ENCODE peak calls at places on chromosomes 13 and 19, in eight cellular contexts. B is K562, R is ovary, P is suprapubic skin, G is HepG2, S is transverse colon, I is A549, U is esophagus muscularis mucosa. A is an unnamed sample. For H3K4me1, the result is how much of the 10 kb centered on the place peaks cover.

GRCh38 chr13:32902898-32903297 is 113.3 kb upstream of the KL start:
- DNase-seq in G (no peak), P (peak), I (no peak), B (peak), R (peak), U (no peak), S (peak), A (peak)

GRCh38 chr19:6971366-6971765 is 49.9 kb downstream of the MBD3L2B start:
- DNase-seq in R (no peak), I (no peak), U (no peak), S (no peak), B (no peak), G (no peak), P (no peak), A (no peak)

GRCh38 chr13:20721454-20722357 is 18.2 kb downstream of the IL17D start:
- DNase-seq in B (peak), U (no peak), G (no peak), P (peak), I (no peak), S (peak), R (peak), A (peak)

GRCh38 chr13:46062190-46062589 is 9.6 kb upstream of the ZC3H13 start:
- DNase-seq in P (no peak), U (no peak), S (no peak), G (no peak), I (peak), R (no peak), B (no peak), A (no peak)

GRCh38 chr13:47036291-47037008 is 139.6 kb upstream of the HTR2A start:
- DNase-seq in P (no peak), R (no peak), S (no peak), G (no peak), B (no peak), U (no peak), I (no peak), A (no peak)

GRCh38 chr13:30409911-30410704 is 12.2 kb upstream of the UBE2L5 start:
- DNase-seq in S (no peak), G (no peak), R (peak), I (peak), B (peak), U (no peak), P (no peak), A (no peak)

GRCh38 chr13:75399168-75399878 is 82.6 kb downstream of the TBC1D4 start:
- DNase-seq in B (no peak), P (no peak), G (no peak), R (no peak), U (no peak), S (no peak), I (no peak), A (no peak)

GRCh38 chr13:49021953-49022352 is 46.2 kb downstream of the FNDC3A start:
- DNase-seq in S (no peak), P (no peak), I (no peak), G (no peak), U (no peak), R (no peak), B (no peak), A (no peak)

GRCh38 chr13:45807520-45808099 is 43.9 kb downstream of the SIAH3 start:
- DNase-seq in S (no peak), I (peak), B (peak), R (no peak), U (no peak), P (no peak), G (peak), A (no peak)

GRCh38 chr13:33728271-33729037 is 89.5 kb upstream of the RFC3 start:
- DNase-seq in P (no peak), R (no peak), S (peak), I (peak), G (no peak), U (no peak), B (no peak), A (peak)

GRCh38 chr13:97369269-97369893 is 64.6 kb upstream of the RAP2A start:
- DNase-seq in P (no peak), R (no peak), G (no peak), B (no peak), U (no peak), I (no peak), S (no peak), A (no peak)

GRCh38 chr19:45130888-45131615 is 29.7 kb downstream of the NKPD1 start:
- DNase-seq in G (peak), I (peak), B (no peak), S (no peak), R (no peak), U (no peak), P (no peak), A (no peak)

GRCh38 chr19:47124937-47125668 is 5.5 kb upstream of the SAE1 start:
- DNase-seq in R (no peak), S (no peak), P (no peak), U (no peak), B (peak), G (peak), I (peak), A (no peak)

GRCh38 chr19:7832009-7832408 is 2.0 kb downstream of the EVI5L start:
- DNase-seq in R (no peak), G (no peak), I (no peak), P (no peak), U (no peak), B (no peak), S (no peak), A (no peak)

GRCh38 chr13:38265135-38265497 is 84.5 kb upstream of the UFM1 start:
- DNase-seq in G (no peak), S (no peak), P (peak), B (no peak), R (no peak), I (no peak), U (no peak), A (no peak)

GRCh38 chr19:22784051-22784450 is at the start of gene ZNF99:
- DNase-seq in U (no peak), S (no peak), B (no peak), G (no peak), P (peak), I (no peak), R (peak), A (peak)

GRCh38 chr19:10230155-10230903 is 802 bp downstream of the S1PR2 start:
- DNase-seq in U (no peak), B (no peak), R (peak), P (peak), G (no peak), I (no peak), S (peak), A (peak)

GRCh38 chr13:106917024-106917491 is 349.1 kb upstream of the ARGLU1 start:
- DNase-seq in G (no peak), R (no peak), I (no peak), S (no peak), P (no peak), U (no peak), B (no peak), A (no peak)

GRCh38 chr13:82654851-82655517 is 1227.3 kb downstream of the SLITRK1 start:
- DNase-seq in R (no peak), U (no peak), I (no peak), S (peak), B (no peak), G (no peak), P (peak), A (peak)

GRCh38 chr13:41196620-41197019 is 2.3 kb upstream of the KBTBD7 start:
- DNase-seq in P (no peak), G (peak), U (no peak), R (no peak), S (no peak), B (peak), I (no peak), A (no peak)

GRCh38 chr19:34838753-34839431 is 65.9 kb upstream of the ZNF599 start:
- DNase-seq in B (no peak), P (no peak), R (no peak), U (no peak), S (peak), I (peak), G (peak), A (no peak)

GRCh38 chr19:16876904-16877361 is 11.9 kb upstream of the F2RL3 start:
- DNase-seq in P (no peak), I (no peak), R (no peak), S (peak), U (no peak), G (no peak), B (no peak), A (no peak)

GRCh38 chr13:27339299-27339698 is 68.7 kb downstream of the RASL11A start:
- DNase-seq in U (no peak), B (peak), R (no peak), G (peak), S (peak), I (peak), P (no peak), A (peak)

GRCh38 chr19:54190942-54191670 is at the start of gene TSEN34:
- DNase-seq in S (peak), R (peak), P (no peak), U (no peak), I (no peak), B (peak), G (peak), A (peak)
- TF ChIP-seq POLR2A in S (peak), R (peak), P (peak), U (no peak), I (peak), B (peak), G (peak), A (peak)

DNA sequence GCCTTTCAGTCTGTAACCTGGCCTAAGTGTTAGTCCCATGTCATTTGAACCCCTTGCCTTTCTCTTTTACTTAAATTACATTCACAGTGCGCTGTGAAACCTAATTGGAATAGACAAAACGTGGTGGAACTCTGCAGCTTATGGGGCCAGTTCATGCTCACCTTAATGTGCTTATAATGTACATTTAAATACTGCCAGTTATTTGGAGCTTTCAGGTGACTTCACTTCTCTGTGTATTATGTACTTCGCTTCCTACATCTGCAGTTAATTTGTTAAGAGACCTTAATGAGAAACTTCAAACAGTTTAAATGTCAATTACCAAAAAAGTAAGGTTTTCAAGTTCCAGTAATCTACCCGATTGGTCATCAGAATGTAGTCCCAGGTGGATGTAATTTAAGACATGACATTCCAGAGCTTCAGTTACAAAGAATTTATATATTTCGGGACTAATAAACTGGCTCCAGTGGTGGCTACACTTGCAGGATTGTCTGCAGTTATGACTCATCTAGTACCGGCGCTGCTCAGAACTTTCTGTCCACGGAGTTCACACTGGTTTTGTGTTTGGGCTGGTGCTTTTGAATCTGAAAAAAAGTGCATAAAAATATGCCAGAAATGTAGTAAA is 125.3 kb downstream of the TM9SF2 start:
- DNase-seq in B (no peak), G (no peak), I (no peak), P (no peak), R (no peak), U (no peak), S (no peak), A (peak)
- H3K4me1 ChIP-seq in B (under half), G (under half), I (under half), P (under half), R (under half), U (under half), S (under half), A (under half)

DNA sequence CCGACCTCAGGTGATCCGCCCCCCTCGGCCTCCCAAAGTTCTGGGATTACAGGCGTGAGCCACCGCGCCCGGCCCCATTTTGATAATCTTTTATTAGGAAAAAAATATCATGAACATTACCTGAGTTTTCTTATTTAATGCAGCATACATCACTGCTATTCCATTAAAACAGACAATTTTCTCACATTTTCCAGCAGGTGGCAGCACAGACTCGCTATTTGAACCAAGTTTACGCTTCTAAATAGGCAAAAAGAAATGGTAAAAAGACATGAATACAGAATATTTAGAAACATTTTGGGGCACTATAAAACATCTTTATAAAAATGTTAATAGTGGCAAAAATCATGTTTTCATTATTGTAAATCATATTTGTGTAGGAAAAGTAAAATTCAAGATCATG is 903.1 kb downstream of the SLITRK6 start:
- DNase-seq in I (peak), U (no peak), G (peak), R (no peak), P (no peak), B (peak), S (peak), A (no peak)
- TF ChIP-seq EP300 in I (no peak), U (no peak), G (no peak), R (no peak), P (no peak), B (no peak), S (no peak), A (no peak)

DNA sequence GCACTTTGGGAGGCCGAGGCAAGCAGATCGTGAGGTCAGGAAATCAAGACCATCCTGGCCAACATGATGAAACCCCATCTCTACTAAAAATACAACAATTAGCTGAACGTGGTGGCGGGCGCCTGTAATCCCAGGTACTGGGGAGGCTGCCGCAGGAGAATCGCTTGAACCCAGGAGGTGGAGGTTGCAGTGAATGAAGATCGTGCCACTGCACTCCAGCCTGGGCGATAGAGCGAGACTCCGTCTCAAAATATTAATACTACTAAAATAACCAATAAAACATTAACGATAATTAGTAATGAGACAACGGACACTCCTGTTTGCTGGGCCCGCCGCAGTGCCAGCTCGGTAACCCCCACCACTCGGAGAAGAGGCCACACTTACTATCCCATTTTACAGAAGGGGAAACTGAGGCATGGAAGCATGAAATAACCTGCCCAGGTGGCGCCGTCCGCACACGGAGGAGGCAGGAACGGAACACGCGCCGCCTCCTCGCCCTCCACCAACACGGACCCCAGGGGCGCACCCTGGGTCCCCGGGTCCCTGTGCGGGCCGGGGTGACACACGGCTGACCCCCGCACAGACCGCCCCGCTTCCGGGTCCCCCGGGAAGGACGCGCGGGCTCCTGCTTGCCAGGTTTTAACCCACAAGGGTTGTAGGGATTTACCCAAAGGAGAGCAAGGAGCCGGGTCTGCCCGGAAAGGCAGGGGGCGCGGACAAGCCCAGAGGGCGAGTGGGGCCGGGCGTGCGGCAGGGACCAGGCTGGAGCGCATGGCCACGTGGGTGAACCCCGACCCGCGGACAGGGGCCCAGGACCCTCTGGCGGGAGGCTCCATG is 1.6 kb downstream of the R3HDM4 start:
- DNase-seq in G (no peak), B (no peak), I (no peak), P (no peak), R (no peak), S (no peak), U (no peak), A (no peak)
- TF ChIP-seq POLR2A in G (no peak), B (peak), I (no peak), P (no peak), R (no peak), S (no peak), U (no peak), A (no peak)

GRCh38 chr19:4375164-4375619 is 25.2 kb downstream of the SH3GL1 start:
- DNase-seq in I (peak), P (no peak), B (peak), G (peak), S (peak), R (peak), U (no peak), A (no peak)
- H3K4me1 ChIP-seq in I (half or more), P (half or more), B (half or more), G (under half), S (under half), R (under half), U (half or more), A (half or more)

GRCh38 chr13:95624020-95624419 is 20.5 kb downstream of the DZIP1 start:
- DNase-seq in I (peak), R (no peak), G (peak), U (peak), B (peak), S (no peak), P (no peak), A (no peak)
- TF ChIP-seq EP300 in I (no peak), R (no peak), G (no peak), U (no peak), B (no peak), S (no peak), P (no peak), A (no peak)

GRCh38 chr19:5309438-5310204 is 31.0 kb downstream of the PTPRS start:
- DNase-seq in G (no peak), R (no peak), B (no peak), I (no peak), P (no peak), S (no peak), U (no peak), A (no peak)

GRCh38 chr19:5306531-5306930 is 34.1 kb downstream of the PTPRS start:
- DNase-seq in B (no peak), R (no peak), I (no peak), G (no peak), U (no peak), P (no peak), S (no peak), A (no peak)

GRCh38 chr19:5312058-5312457 is 28.6 kb downstream of the PTPRS start:
- DNase-seq in S (no peak), P (no peak), B (no peak), I (no peak), U (no peak), G (no peak), R (no peak), A (no peak)

GRCh38 chr19:5307655-5308054 is 33.0 kb downstream of the PTPRS start:
- DNase-seq in S (no peak), R (no peak), I (no peak), P (no peak), U (no peak), B (no peak), G (no peak), A (no peak)

GRCh38 chr19:5308471-5309437 is 31.9 kb downstream of the PTPRS start:
- DNase-seq in G (no peak), P (no peak), I (no peak), B (peak), U (no peak), R (peak), S (peak), A (peak)
- TF ChIP-seq POLR2A in G (peak), P (peak), I (no peak), B (peak), U (peak), R (peak), S (peak), A (peak)

A was measured in tibial nerve.